ENCODE peak calls at places on chromosomes 3 and 15, in nine cellular contexts. R, J, Q, E, L, X, K, M and D are unnamed samples.

GRCh38 chr15:69735126-69735525 is 282.5 kb downstream of the RPLP1 start:
- DNase-seq in R (no peak), J (no peak), Q (no peak), E (no peak), L (no peak), X (peak; percentile 31), K (no peak), M (peak; percentile 48), D (no peak)

GRCh38 chr15:62601779-62602540 is 436.9 kb upstream of the C2CD4B start:
- DNase-seq in R (peak; percentile 45), J (no peak), Q (no peak), E (no peak), L (peak; percentile 43), X (no peak), K (no peak), M (no peak), D (no peak)

GRCh38 chr3:105606052-105606451 is 239.3 kb downstream of the ALCAM start:
- DNase-seq in R (peak; percentile 58), J (no peak), Q (no peak), E (no peak), L (peak; percentile 80), X (no peak), K (no peak), M (no peak), D (no peak)

GRCh38 chr3:78645628-78646310 is 1122.0 kb downstream of the ROBO1 start:
- DNase-seq in R (peak; percentile 89), J (no peak), Q (peak; percentile 24), E (peak; percentile 62), L (peak; percentile 81), X (no peak), K (no peak), M (peak; percentile 87), D (peak; percentile 87)

GRCh38 chr3:169818330-169818729 is 5.6 kb upstream of the LRRC34 start:
- DNase-seq in R (peak; percentile 27), J (no peak), Q (no peak), E (no peak), L (peak; percentile 58), X (no peak), K (no peak), M (no peak), D (no peak)

GRCh38 chr3:126349611-126350501 is 7.4 kb downstream of the KLF15 start:
- DNase-seq in R (no peak), J (no peak), Q (no peak), E (no peak), L (no peak), X (peak; percentile 7), K (peak; percentile 31), M (no peak), D (no peak)

GRCh38 chr3:58351920-58352319 is 19.2 kb downstream of the PXK start:
- DNase-seq in R (no peak), J (no peak), Q (no peak), E (no peak), L (no peak), X (no peak), K (no peak), M (no peak), D (no peak)

GRCh38 chr15:44550256-44550655 is 13.3 kb downstream of the EIF3J start:
- DNase-seq in R (peak; percentile 58), J (no peak), Q (no peak), E (no peak), L (peak; percentile 55), X (no peak), K (no peak), M (no peak), D (peak; percentile 58)

GRCh38 chr15:69685524-69686452 is 233.2 kb downstream of the RPLP1 start:
- DNase-seq in R (peak; percentile 30), J (no peak), Q (peak; percentile 31), E (no peak), L (no peak), X (no peak), K (peak; percentile 62), M (no peak), D (no peak)

GRCh38 chr15:42404461-42405235 is 45.3 kb downstream of the CAPN3 start:
- DNase-seq in R (no peak), J (no peak), Q (no peak), E (no peak), L (no peak), X (no peak), K (no peak), M (peak; percentile 28), D (no peak)

GRCh38 chr3:180802837-180803236 is 109.6 kb upstream of the FXR1 start:
- DNase-seq in R (peak; percentile 26), J (no peak), Q (no peak), E (no peak), L (peak; percentile 4), X (no peak), K (no peak), M (peak; percentile 27), D (peak; percentile 33)

GRCh38 chr15:101088788-101089578 is 162.9 kb downstream of the CHSY1 start:
- DNase-seq in R (peak; percentile 18), J (peak; percentile 69), Q (peak; percentile 76), E (no peak), L (no peak), X (peak; percentile 78), K (peak; percentile 83), M (peak; percentile 74), D (peak; percentile 64)

GRCh38 chr15:56891852-56892251 is 26.6 kb upstream of the TCF12 start:
- DNase-seq in R (no peak), J (no peak), Q (no peak), E (no peak), L (no peak), X (no peak), K (no peak), M (no peak), D (no peak)

GRCh38 chr15:56892651-56893348 is 25.6 kb upstream of the TCF12 start:
- DNase-seq in R (no peak), J (no peak), Q (no peak), E (no peak), L (no peak), X (no peak), K (no peak), M (no peak), D (no peak)

GRCh38 chr15:56894601-56895000 is 23.8 kb upstream of the TCF12 start:
- DNase-seq in R (no peak), J (no peak), Q (no peak), E (no peak), L (no peak), X (no peak), K (no peak), M (no peak), D (no peak)

GRCh38 chr15:56890038-56890437 is 28.4 kb upstream of the TCF12 start:
- DNase-seq in R (no peak), J (no peak), Q (no peak), E (no peak), L (no peak), X (no peak), K (no peak), M (no peak), D (no peak)

GRCh38 chr15:56893349-56893678 is 25.1 kb upstream of the TCF12 start:
- DNase-seq in R (no peak), J (no peak), Q (no peak), E (no peak), L (no peak), X (no peak), K (no peak), M (no peak), D (peak; percentile 22)
- H3K36me3 ChIP-seq in R (no peaks in the 10 kb centered on the region), J (no peaks in the 10 kb centered on the region), Q (no peaks in the 10 kb centered on the region), E (no peaks in the 10 kb centered on the region), L (no peaks in the 10 kb centered on the region), X (no peaks in the 10 kb centered on the region), K (no peaks in the 10 kb centered on the region), M (no peaks in the 10 kb centered on the region), D (no peaks in the 10 kb centered on the region)

GRCh38 chr3:64740232-64740631 is 52.4 kb upstream of the ADAMTS9 start:
- DNase-seq in R (no peak), J (no peak), Q (no peak), E (no peak), L (peak; percentile 41), X (no peak), K (no peak), M (peak; percentile 23), D (peak; percentile 65)
- H3K4me3 ChIP-seq in R (no peak overlapping the region), J (no peak overlapping the region), Q (no peak overlapping the region), E (no peak overlapping the region), L (no peak overlapping the region), X (no peak overlapping the region), K (no peak overlapping the region), M (no peak overlapping the region), D (no peak overlapping the region)

DNA sequence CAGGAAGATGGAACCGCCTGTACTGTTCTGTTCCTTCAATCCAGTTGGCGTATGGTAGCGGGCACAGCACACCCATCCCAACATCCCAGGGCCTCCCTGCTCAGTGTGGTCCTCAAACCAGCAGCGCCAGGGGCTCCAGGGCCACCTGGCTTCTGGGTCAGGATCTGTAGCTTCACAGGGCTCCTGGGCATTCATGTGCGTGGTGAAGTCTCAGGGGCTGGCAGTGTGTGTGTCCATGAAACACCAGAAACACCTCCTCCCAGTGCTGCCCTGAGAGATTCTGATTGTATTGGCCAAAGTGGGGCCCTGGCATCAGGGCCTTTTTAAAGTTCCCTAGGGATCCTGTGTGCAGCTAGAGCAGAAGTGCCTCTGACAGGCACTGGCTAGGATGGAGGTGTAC is 42.1 kb downstream of the ABTB1 start:
- DNase-seq in R (no peak), J (no peak), Q (no peak), E (no peak), L (no peak), X (no peak), K (no peak), M (no peak), D (no peak)
- H3K36me3 ChIP-seq in R (peaks cover 1% of the 10 kb centered on the region), J (no peaks in the 10 kb centered on the region), Q (no peaks in the 10 kb centered on the region), E (no peaks in the 10 kb centered on the region), L (peaks cover 16% of the 10 kb centered on the region), X (no peaks in the 10 kb centered on the region), K (peaks cover 17% of the 10 kb centered on the region), M (no peaks in the 10 kb centered on the region), D (no peaks in the 10 kb centered on the region)

GRCh38 chr3:4982773-4983738 is 3.8 kb downstream of the BHLHE40 start:
- DNase-seq in R (peak; percentile 52), J (no peak), Q (no peak), E (no peak), L (peak; percentile 33), X (no peak), K (no peak), M (no peak), D (no peak)

GRCh38 chr3:4979401-4980228 is at the start of gene BHLHE40:
- DNase-seq in R (no peak), J (no peak), Q (peak; percentile 48), E (no peak), L (no peak), X (no peak), K (peak; percentile 57), M (peak; percentile 39), D (peak; percentile 53)

GRCh38 chr3:4980229-4981159 is 1.3 kb downstream of the BHLHE40 start:
- DNase-seq in R (peak; percentile 63), J (peak; percentile 84), Q (peak; percentile 98), E (no peak), L (peak; percentile 92), X (peak; percentile 95), K (peak; percentile 91), M (peak; percentile 94), D (peak; percentile 87)

GRCh38 chr3:4981688-4982494 is 2.7 kb downstream of the BHLHE40 start:
- DNase-seq in R (peak; percentile 74), J (no peak), Q (peak; percentile 59), E (no peak), L (peak; percentile 81), X (peak; percentile 56), K (no peak), M (peak; percentile 66), D (no peak)

DNA sequence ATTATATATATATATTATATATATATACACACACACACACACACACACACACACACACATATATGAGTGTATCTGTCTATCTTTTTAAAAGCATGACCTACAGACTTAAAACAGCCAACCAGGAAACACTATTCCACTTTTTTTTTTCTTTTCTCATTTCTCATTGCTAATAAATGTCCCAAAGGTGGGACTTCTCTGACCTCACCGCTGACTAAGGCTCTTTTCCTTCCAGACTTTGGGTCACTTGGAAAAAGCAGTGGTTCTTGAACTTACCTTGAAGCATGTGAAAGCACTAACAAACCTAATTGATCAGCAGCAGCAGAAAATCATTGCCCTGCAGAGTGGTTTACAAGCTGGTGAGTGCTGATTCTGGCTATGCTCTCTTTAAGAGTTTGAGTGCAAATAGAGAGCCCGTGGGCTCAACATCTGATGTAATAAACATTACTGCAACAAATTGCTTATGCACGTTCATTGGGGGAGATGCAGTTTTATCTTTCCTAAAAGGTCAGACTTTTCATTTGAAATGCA is 2.0 kb downstream of the BHLHE40 start:
- DNase-seq in R (peak; percentile 30), J (no peak), Q (no peak), E (no peak), L (peak; percentile 34), X (no peak), K (no peak), M (no peak), D (peak; percentile 43)
- H3K4me3 ChIP-seq in R (peak overlapping the region; percentile 95), J (peak overlapping the region; percentile 50), Q (peak overlapping the region; percentile 88), E (peak overlapping the region; percentile 95), L (peak overlapping the region; percentile 92), X (no peak overlapping the region), K (peak overlapping the region; percentile 94), M (peak overlapping the region; percentile 23), D (peak overlapping the region; percentile 67)